ENCODE peak calls at places on chromosomes 7 and 10, in seven cellular contexts. S, X, M, Z, I, F and J are unnamed samples.

GRCh38 chr7:30755384-30756154 is 3.6 kb downstream of the INMT start:
- DNase-seq in S (no peak), X (peak; percentile 71), M (no peak), Z (no peak), I (no peak), F (no peak), J (no peak)

GRCh38 chr7:20858913-20859312 is 72.2 kb upstream of the SP8 start:
- DNase-seq in S (no peak), X (no peak), M (no peak), Z (no peak), I (no peak), F (no peak), J (no peak)

GRCh38 chr10:122646511-122647382 is 52.9 kb downstream of the C10orf120 start:
- DNase-seq in S (no peak), X (no peak), M (no peak), Z (no peak), I (no peak), F (peak; percentile 17), J (no peak)

GRCh38 chr10:71396714-71397339 is at the start of gene CDH23:
- DNase-seq in S (no peak), X (peak; percentile 72), M (no peak), Z (no peak), I (no peak), F (peak; percentile 63), J (no peak)

GRCh38 chr10:24849537-24850299 is 102.7 kb downstream of the PRTFDC1 start:
- DNase-seq in S (no peak), X (no peak), M (peak; percentile 72), Z (no peak), I (peak; percentile 41), F (no peak), J (no peak)

GRCh38 chr7:55969391-55969790 is 5.0 kb downstream of the NIPSNAP2 start:
- DNase-seq in S (no peak), X (no peak), M (no peak), Z (peak; percentile 90), I (no peak), F (no peak), J (no peak)

GRCh38 chr10:2529945-2530344 is 537.4 kb upstream of the PFKP start:
- DNase-seq in S (no peak), X (no peak), M (no peak), Z (no peak), I (no peak), F (no peak), J (no peak)

GRCh38 chr7:95319570-95319969 is 4.8 kb downstream of the PON1 start:
- DNase-seq in S (no peak), X (no peak), M (no peak), Z (no peak), I (no peak), F (no peak), J (no peak)

GRCh38 chr10:101144053-101144452 is 13.0 kb downstream of the TLX1 start:
- DNase-seq in S (no peak), X (no peak), M (no peak), Z (no peak), I (no peak), F (no peak), J (no peak)

GRCh38 chr10:85600026-85600743 is 766.4 kb downstream of the GRID1 start:
- DNase-seq in S (no peak), X (no peak), M (no peak), Z (no peak), I (no peak), F (no peak), J (no peak)

GRCh38 chr10:11782793-11783557 is 40.2 kb upstream of the PROSER2 start:
- DNase-seq in S (no peak), X (no peak), M (peak; percentile 36), Z (peak; percentile 2), I (peak; percentile 77), F (peak; percentile 77), J (peak; percentile 20)

GRCh38 chr10:14556285-14556956 is 218.3 kb downstream of the FAM107B start:
- DNase-seq in S (no peak), X (no peak), M (no peak), Z (no peak), I (no peak), F (peak; percentile 52), J (no peak)

GRCh38 chr7:63047546-63047945 is 951.1 kb upstream of the ZNF722 start:
- DNase-seq in S (no peak), X (no peak), M (no peak), Z (no peak), I (no peak), F (no peak), J (no peak)